ENCODE peak calls at places on chromosomes 4 and X, in four cellular contexts. Y is neural progenitor cell, X is heart left ventricle, W is pancreas. S is an unnamed sample.

GRCh38 chr4:71537551-71538065 is 198.8 kb downstream of the SLC4A4 start:
- DNase-seq in Y (no peak), X (no peak), W (no peak), S (no peak)

GRCh38 chrX:145405012-145405411 is 157.7 kb downstream of the SPANXN1 start:
- DNase-seq in Y (peak), X (no peak), W (no peak), S (peak)

GRCh38 chr4:6779667-6780565 is 2.6 kb upstream of the KIAA0232 start:
- DNase-seq in Y (peak), X (no peak), W (no peak), S (no peak)

GRCh38 chr4:10659251-10659650 is 25.3 kb downstream of the CLNK start:
- DNase-seq in Y (no peak), X (no peak), W (no peak), S (no peak)

GRCh38 chr4:130722370-130722769 is 1626.4 kb downstream of the C4orf33 start:
- DNase-seq in Y (peak), X (no peak), W (no peak), S (no peak)

GRCh38 chr4:38313175-38313574 is 350.8 kb upstream of the KLF3 start:
- DNase-seq in Y (no peak), X (no peak), W (peak), S (no peak)

GRCh38 chr4:4481394-4482000 is 60.4 kb downstream of the STX18 start:
- DNase-seq in Y (peak), X (no peak), W (no peak), S (no peak)

GRCh38 chr4:124589827-124590226 is 122.7 kb downstream of the ANKRD50 start:
- DNase-seq in Y (no peak), X (no peak), W (no peak), S (no peak)

GRCh38 chrX:9816094-9816700 is 30.0 kb downstream of the SHROOM2 start:
- DNase-seq in Y (no peak), X (no peak), W (no peak), S (no peak)

GRCh38 chrX:17735396-17735795 is 1.9 kb upstream of the SCML1 start:
- DNase-seq in Y (no peak), X (no peak), W (no peak), S (no peak)

GRCh38 chr4:171025776-171026175 is 787.4 kb upstream of the GALNTL6 start:
- DNase-seq in Y (no peak), X (no peak), W (no peak), S (no peak)

GRCh38 chrX:119502727-119503483 is 34.7 kb downstream of the SLC25A5 start:
- DNase-seq in Y (no peak), X (no peak), W (peak), S (no peak)

GRCh38 chr4:177339794-177340374 is 30.2 kb downstream of the NEIL3 start:
- DNase-seq in Y (no peak), X (no peak), W (no peak), S (no peak)

GRCh38 chrX:115367455-115367854 is 77.9 kb downstream of the LUZP4 start:
- DNase-seq in Y (no peak), X (no peak), W (no peak), S (no peak)

GRCh38 chrX:112734250-112734649 is 54.5 kb upstream of the LHFPL1 start:
- DNase-seq in Y (no peak), X (no peak), W (no peak), S (no peak)

GRCh38 chrX:154010330-154011087 is 9.2 kb downstream of the IRAK1 start:
- DNase-seq in Y (no peak), X (no peak), W (peak), S (no peak)

GRCh38 chr4:121140712-121141111 is 23.4 kb downstream of the TNIP3 start:
- DNase-seq in Y (no peak), X (no peak), W (no peak), S (no peak)

GRCh38 chrX:96576358-96576757 is 108.3 kb upstream of the DIAPH2 start:
- DNase-seq in Y (no peak), X (no peak), W (no peak), S (no peak)

GRCh38 chr4:152696764-152697250 is 17.0 kb upstream of the TMEM154 start:
- DNase-seq in Y (no peak), X (no peak), W (no peak), S (peak)

GRCh38 chr4:28966982-28967381 is 1753.2 kb upstream of the PCDH7 start:
- DNase-seq in Y (no peak), X (no peak), W (no peak), S (no peak)

GRCh38 chr4:17063870-17064269 is 165.4 kb upstream of the LDB2 start:
- DNase-seq in Y (no peak), X (no peak), W (no peak), S (no peak)

GRCh38 chrX:132592880-132593279 is 104.0 kb upstream of the MBNL3 start:
- DNase-seq in Y (peak), X (no peak), W (no peak), S (peak)

GRCh38 chrX:22296871-22297270 is 24.2 kb downstream of the CBLL2 start:
- DNase-seq in Y (no peak), X (no peak), W (no peak), S (no peak)

GRCh38 chr4:180900781-180901180 is 1342.4 kb upstream of the TENM3 start:
- DNase-seq in Y (no peak), X (no peak), W (no peak), S (no peak)

GRCh38 chr4:82247629-82248028 is 126.2 kb downstream of the HNRNPD start:
- DNase-seq in Y (no peak), X (no peak), W (no peak), S (no peak)

GRCh38 chr4:95059630-95060029 is 301.9 kb downstream of the BMPR1B start:
- DNase-seq in Y (no peak), X (no peak), W (no peak), S (no peak)

GRCh38 chrX:110442631-110443030 is 84.0 kb downstream of the RTL9 start:
- DNase-seq in Y (peak), X (no peak), W (peak), S (no peak)

GRCh38 chr4:118729287-118730286 is 44.4 kb downstream of the METTL14 start:
- DNase-seq in Y (no peak), X (no peak), W (no peak), S (no peak)

GRCh38 chrX:24241822-24242648 is 71.8 kb downstream of the SUPT20HL2 start:
- DNase-seq in Y (peak), X (no peak), W (peak), S (no peak)

GRCh38 chr4:1261107-1261928 is 12.4 kb upstream of the CTBP1 start:
- DNase-seq in Y (no peak), X (peak), W (no peak), S (no peak)

GRCh38 chr4:182695842-182696241 is 221.3 kb downstream of the DCTD start:
- DNase-seq in Y (no peak), X (no peak), W (no peak), S (no peak)

GRCh38 chr4:24793219-24794005 is 2.0 kb upstream of the SOD3 start:
- DNase-seq in Y (peak), X (no peak), W (no peak), S (no peak)

GRCh38 chr4:140003851-140004579 is 150.0 kb downstream of the MAML3 start:
- DNase-seq in Y (peak), X (no peak), W (no peak), S (no peak)

GRCh38 chrX:129768186-129768585 is 11.6 kb upstream of the SASH3 start:
- DNase-seq in Y (no peak), X (no peak), W (no peak), S (no peak)

GRCh38 chr4:182418054-182418734 is 175.0 kb downstream of the TENM3 start:
- DNase-seq in Y (no peak), X (no peak), W (no peak), S (no peak)

GRCh38 chr4:154642361-154642760 is 29.9 kb upstream of the FGG start:
- DNase-seq in Y (peak), X (no peak), W (no peak), S (no peak)

GRCh38 chrX:123920065-123920785 is 41.3 kb upstream of the STAG2 start:
- DNase-seq in Y (no peak), X (no peak), W (no peak), S (no peak)

GRCh38 chr4:20259707-20260106 is 8.0 kb downstream of the SLIT2 start:
- DNase-seq in Y (no peak), X (no peak), W (no peak), S (no peak)

DNA sequence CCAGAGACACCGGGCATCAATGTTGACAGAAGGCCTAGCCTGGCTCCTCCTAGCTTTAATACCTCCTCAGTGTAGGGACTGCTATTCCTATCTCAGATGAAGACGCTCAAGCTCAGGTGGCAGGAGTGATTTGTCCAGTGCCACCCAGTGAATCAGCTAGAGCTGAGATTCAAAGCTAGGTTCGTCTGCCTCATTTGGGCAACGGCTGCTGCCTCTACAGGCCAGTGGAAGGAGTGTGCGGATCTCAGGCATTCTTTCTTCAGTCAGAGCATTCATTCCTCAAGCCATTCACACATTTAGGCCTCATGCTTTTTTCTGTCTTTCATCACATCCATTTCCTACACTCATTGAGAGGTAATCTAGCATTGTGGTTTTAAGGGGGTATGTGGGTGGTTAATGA is 7.3 kb downstream of the TSR2 start:
- DNase-seq in Y (peak), X (no peak), W (no peak), S (no peak)
- TF ChIP-seq CTCF in Y (peak), X (no peak), W (no peak), S (peak)

DNA sequence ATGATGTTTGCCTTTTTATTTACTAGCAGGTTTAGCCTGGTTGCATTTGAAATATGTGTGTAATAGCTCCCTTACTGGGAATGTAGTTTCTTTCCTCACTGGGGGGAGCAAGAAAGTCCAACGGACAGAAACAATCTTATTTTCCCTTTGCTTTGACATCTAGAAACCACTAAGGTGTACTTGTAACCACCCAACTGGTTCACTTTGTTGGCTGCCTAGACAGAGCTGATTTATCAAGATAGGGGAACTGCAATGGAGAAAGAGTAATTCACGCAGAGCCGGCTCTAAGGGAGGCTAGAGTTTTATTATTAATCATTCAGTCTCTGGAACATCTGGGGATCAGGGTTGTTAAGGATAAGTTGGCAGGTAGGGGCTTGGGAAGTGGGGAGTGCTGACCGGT is 30.3 kb downstream of the XG start:
- DNase-seq in Y (no peak), X (no peak), W (no peak), S (no peak)
- TF ChIP-seq CTCF in Y (no peak), X (no peak), W (no peak), S (no peak)

DNA sequence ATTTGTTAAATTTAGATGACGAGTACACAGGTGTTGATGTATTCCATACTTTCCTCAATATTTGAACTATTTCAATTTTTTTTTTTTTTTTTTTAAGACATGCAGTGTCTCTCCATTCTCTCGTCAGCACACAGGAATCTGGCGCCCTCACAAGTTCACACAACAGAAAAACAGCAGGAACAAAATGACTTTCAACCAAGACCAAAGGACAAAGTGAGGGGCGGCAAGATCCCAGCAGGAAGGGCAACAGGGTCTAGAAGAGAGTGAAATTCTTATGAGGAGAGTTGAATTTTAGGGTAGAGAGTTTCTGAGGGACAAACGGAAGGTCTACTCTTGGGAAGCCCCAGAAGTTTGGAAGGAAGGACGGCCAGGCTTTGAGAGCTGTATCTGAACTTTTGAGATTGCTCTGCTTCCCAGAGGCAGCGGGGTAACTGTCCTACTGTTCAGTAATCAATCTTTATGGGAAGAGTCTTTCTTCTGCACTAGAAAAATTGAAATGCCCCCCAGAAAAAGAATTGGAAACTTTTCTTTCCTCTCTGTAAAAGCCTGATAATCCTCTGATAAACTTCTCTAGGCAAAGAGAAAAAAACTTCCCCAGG is 760.2 kb downstream of the RAB28 start:
- DNase-seq in Y (peak), X (no peak), W (no peak), S (no peak)
- TF ChIP-seq CTCF in Y (no peak), X (no peak), W (no peak), S (no peak)

DNA sequence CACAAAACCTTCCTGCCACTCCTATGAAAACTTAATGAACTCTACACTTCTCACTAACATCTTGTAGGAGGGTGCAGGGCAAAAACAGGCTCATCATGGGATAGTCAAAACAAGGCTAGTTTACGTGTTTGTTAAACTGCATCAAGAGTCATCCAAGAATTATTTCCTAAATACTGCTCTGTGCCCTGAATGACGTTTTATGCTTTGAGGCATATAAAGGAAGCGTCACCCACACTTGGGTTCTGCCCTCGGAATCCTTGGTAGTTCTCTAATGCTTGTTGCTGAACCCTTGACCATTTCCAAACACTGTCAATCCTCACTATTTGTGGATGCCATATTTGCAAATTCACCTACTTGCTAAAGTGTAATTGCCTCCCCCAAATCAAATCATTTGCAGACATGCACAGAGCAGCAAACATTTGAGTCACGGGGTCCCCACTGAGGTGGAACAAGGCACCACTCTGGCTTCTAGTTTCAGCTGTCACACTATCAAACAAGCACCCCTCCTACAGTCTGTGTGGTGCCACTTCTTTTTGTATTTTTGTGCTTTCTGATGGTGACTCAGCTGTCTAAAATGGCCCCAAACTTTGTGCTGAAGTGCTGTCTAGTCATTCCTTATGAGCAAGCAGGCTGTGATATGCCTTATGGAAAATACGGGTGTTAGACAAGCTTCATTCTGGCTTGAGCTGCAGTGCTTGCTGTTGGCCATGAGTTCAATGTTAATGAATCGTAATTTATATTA is 15.5 kb downstream of the IGFBP7 start:
- DNase-seq in Y (no peak), X (no peak), W (no peak), S (no peak)
- TF ChIP-seq CTCF in Y (no peak), X (no peak), W (no peak), S (no peak)

GRCh38 chrX:40150503-40150902 is 52.7 kb upstream of the BCOR start:
- DNase-seq in Y (peak), X (no peak), W (no peak), S (no peak)
- TF ChIP-seq CTCF in Y (no peak), X (no peak), W (no peak), S (no peak)

GRCh38 chrX:151006410-151007109 is 23.4 kb downstream of the HMGB3 start:
- DNase-seq in Y (no peak), X (no peak), W (no peak), S (no peak)

GRCh38 chrX:151000901-151001301 is 17.8 kb downstream of the HMGB3 start:
- DNase-seq in Y (no peak), X (no peak), W (no peak), S (no peak)

GRCh38 chrX:151009582-151009981 is 26.4 kb downstream of the HMGB3 start:
- DNase-seq in Y (no peak), X (no peak), W (no peak), S (no peak)

DNA sequence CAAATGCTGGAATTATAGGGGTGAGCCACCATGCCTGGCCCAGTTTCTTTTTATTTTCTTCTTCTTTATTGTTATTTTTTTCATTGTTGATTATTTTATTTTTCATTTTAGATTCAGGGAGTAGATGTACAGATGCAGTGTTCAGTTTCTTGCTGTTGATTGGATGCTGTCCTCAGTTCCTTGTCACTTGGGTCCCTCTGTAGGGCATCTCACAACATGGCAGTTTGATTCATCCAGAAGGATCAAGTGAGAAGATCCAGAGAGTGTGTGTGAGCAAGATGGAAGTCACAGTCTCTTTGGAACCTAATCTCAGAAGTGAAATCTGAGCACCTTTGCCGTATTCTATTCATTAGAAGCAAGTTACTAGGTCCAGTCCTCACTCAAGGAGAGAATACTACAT is 20.9 kb downstream of the HMGB3 start:
- DNase-seq in Y (peak), X (no peak), W (no peak), S (no peak)
- TF ChIP-seq CTCF in Y (peak), X (no peak), W (no peak), S (no peak)

GRCh38 chr4:66164869-66165268 is 494.6 kb upstream of the EPHA5 start:
- DNase-seq in Y (no peak), X (no peak), W (no peak), S (no peak)

DNA sequence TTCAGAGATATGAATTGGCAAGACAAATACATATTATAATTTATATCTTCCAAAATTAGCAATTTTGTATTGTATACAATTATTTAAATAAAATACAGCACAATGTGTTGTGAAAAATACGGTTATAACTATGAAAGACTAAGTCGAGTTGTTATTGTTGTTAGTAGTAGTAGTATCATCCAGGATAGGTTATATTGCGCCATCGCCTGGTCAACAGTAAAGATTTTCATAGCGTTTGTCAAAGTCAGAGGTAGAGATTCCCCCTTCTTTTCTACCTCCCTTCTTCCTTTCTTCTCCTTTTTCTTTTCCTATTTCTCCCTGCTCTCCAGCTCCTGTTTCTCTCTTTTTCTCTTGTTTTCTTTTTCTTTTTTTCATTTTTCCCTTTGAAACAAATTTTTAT is 499.1 kb upstream of the EPHA5 start:
- DNase-seq in Y (peak), X (no peak), W (no peak), S (no peak)
- TF ChIP-seq CTCF in Y (peak), X (no peak), W (no peak), S (peak)

DNA sequence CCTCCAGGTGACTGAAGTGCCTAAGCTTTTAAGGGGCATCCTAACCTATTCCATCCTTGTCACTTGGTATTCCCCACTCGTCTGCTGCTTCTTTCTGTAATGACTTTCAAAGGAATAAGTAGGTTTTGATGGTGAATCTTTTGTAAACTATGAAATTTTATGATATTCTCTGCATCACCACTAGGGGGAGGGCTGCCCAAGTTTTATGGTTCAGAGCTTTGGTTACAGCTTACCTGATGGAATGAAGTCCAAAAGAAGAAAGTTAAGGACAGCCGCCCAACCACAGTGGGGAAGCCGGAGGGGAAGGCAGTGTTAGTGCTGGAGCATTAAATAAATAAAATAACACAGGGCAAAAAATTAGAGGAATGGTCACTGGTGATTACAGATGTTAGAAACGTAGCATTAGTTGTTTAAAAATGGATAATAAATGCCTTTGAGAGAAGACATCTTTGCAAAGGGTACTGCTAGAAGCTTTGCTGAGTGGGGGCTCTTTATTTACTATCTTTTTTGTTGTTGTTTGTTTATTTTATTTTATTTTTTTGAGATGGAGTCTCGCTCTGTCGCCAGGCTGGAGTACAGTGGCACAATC is 204.9 kb downstream of the GBA3 start:
- DNase-seq in Y (peak), X (no peak), W (no peak), S (peak)
- TF ChIP-seq CTCF in Y (peak), X (peak), W (peak), S (peak)

DNA sequence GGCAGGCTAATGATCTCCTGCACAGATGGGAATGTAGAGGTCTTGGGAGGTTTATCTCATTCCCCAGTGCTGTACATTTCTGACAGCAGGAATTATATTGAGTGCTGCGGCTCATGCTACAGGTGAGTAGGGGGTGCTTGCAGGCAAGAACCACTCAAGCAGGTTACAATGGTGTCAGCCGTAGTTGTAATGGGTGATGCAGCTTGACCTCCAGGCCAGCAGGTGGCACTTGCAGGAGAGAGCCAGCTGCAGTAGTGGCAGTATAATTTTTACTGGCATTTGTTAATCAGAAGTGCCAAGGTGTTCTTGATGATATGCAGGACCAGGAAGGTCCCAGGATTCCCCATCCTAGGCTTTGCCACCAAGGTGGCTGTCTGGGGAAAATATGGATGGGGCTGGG is 759.6 kb upstream of the NDST4 start:
- DNase-seq in Y (no peak), X (no peak), W (no peak), S (no peak)
- TF ChIP-seq CTCF in Y (no peak), X (no peak), W (no peak), S (no peak)

S was measured in neural crest cell.